ENCODE peak calls at places on chromosomes 7 and 10, in seven cellular contexts. S is NAMALWA; D is progenitor cell of endocrine pancreas; F is T-helper 9 cell; X is stimulated activated CD4-positive, alpha-beta T cell treated with anti-CD3 and anti-CD28 coated beads, Interleukin-1b, Interleukin-23, amount 100 ng/mL, for 4 hours; I is fibroblast of the aortic adventitia; E is body of pancreas. W is an unnamed sample.

GRCh38 chr10:34792881-34793280 is 22.2 kb downstream of the PARD3 start:
- DNase-seq in D (no peak), E (no peak), X (no peak), S (no peak), I (no peak), F (no peak), W (no peak)

GRCh38 chr7:77933394-77933793 is 134.8 kb downstream of the PHTF2 start:
- DNase-seq in F (no peak), S (no peak), X (no peak), D (no peak), E (no peak), I (peak), W (no peak)

GRCh38 chr7:132904209-132904608 is 177.7 kb downstream of the CHCHD3 start:
- DNase-seq in D (no peak), X (no peak), E (no peak), I (no peak), S (no peak), F (no peak), W (no peak)

GRCh38 chr10:70493660-70494234 is 15.2 kb downstream of the PALD1 start:
- DNase-seq in F (no peak), D (peak), S (peak), E (no peak), I (no peak), X (no peak), W (no peak)

GRCh38 chr10:88159127-88159829 is 295.9 kb downstream of the PTEN start:
- DNase-seq in D (no peak), S (no peak), F (no peak), X (no peak), E (no peak), I (no peak), W (no peak)

GRCh38 chr7:130943981-130944380 is 210.0 kb upstream of the KLF14 start:
- DNase-seq in E (no peak), D (no peak), I (no peak), F (no peak), S (no peak), X (no peak), W (no peak)

GRCh38 chr7:30735631-30736030 is 16.3 kb upstream of the INMT start:
- DNase-seq in X (no peak), F (no peak), I (no peak), S (no peak), E (no peak), D (no peak), W (no peak)

GRCh38 chr7:87934699-87935372 is 785 bp downstream of the ADAM22 start:
- DNase-seq in D (peak), F (no peak), I (peak), E (no peak), X (peak), S (no peak), W (peak)

GRCh38 chr10:42961776-42962119 is 115.1 kb upstream of the RET start:
- DNase-seq in I (no peak), X (no peak), D (no peak), F (no peak), E (peak), S (no peak), W (no peak)

GRCh38 chr10:103849880-103850571 is 5.3 kb downstream of the SH3PXD2A start:
- DNase-seq in D (no peak), F (no peak), E (no peak), I (peak), X (no peak), S (no peak), W (no peak)

GRCh38 chr10:111973826-111974225 is 209.7 kb downstream of the GPAM start:
- DNase-seq in F (no peak), X (no peak), D (no peak), S (no peak), I (no peak), E (no peak), W (no peak)

GRCh38 chr10:86346169-86346793 is 20.3 kb downstream of the GRID1 start:
- DNase-seq in S (no peak), I (no peak), D (no peak), X (no peak), E (no peak), F (no peak), W (no peak)

GRCh38 chr7:45901566-45901965 is 13.3 kb downstream of the IGFBP1 start:
- DNase-seq in D (no peak), E (no peak), S (no peak), F (no peak), I (no peak), X (no peak), W (no peak)

GRCh38 chr10:105592468-105592867 is 951.4 kb downstream of the SORCS3 start:
- DNase-seq in D (no peak), F (no peak), E (no peak), X (no peak), S (no peak), I (peak), W (no peak)

GRCh38 chr10:49435225-49435624 is 39.3 kb upstream of the DRGX start:
- DNase-seq in D (no peak), S (no peak), I (no peak), X (no peak), F (no peak), E (no peak), W (no peak)

GRCh38 chr10:78777466-78778256 is 291.1 kb upstream of the ZMIZ1 start:
- DNase-seq in I (peak), S (no peak), E (peak), X (no peak), D (no peak), F (no peak), W (no peak)

GRCh38 chr7:46007990-46008643 is 87.0 kb upstream of the IGFBP3 start:
- DNase-seq in X (no peak), I (no peak), F (no peak), S (no peak), D (no peak), E (peak), W (no peak)

GRCh38 chr7:73817121-73817520 is 13.7 kb upstream of the CLDN4 start:
- DNase-seq in E (no peak), F (no peak), S (no peak), D (no peak), X (no peak), I (no peak), W (no peak)

GRCh38 chr10:45000764-45001381 is at the start of gene ZNF22:
- DNase-seq in F (peak), I (peak), D (peak), S (peak), E (peak), X (peak), W (peak)

GRCh38 chr10:124539935-124540641 is 78.5 kb downstream of the LHPP start:
- DNase-seq in X (peak), F (peak), E (peak), I (peak), D (peak), S (peak), W (peak)

GRCh38 chr7:92612501-92612900 is 22.3 kb upstream of the FAM133B start:
- DNase-seq in S (no peak), E (no peak), I (peak), D (no peak), X (no peak), F (no peak), W (no peak)

GRCh38 chr10:74543276-74543675 is 283.1 kb upstream of the KAT6B start:
- DNase-seq in I (peak), D (no peak), S (no peak), X (no peak), F (no peak), E (no peak), W (no peak)